ENCODE peak calls at places on chromosomes 5 and 9, in four cellular contexts. M is hypothalamus, Y is neural crest cell, B is KBM-7. Z is an unnamed sample.

GRCh38 chr5:909994-910768 is 17.5 kb downstream of the TRIP13 start:
- DNase-seq in Y (no peak), B (no peak), M (no peak), Z (no peak)

GRCh38 chr5:125227333-125228075 is 481.1 kb upstream of the ZNF608 start:
- DNase-seq in B (peak; percentile 14), Y (peak; percentile 41), M (no peak), Z (no peak)

GRCh38 chr9:95627802-95628201 is 111.0 kb upstream of the PTCH1 start:
- DNase-seq in Y (no peak), M (no peak), B (no peak), Z (no peak)

GRCh38 chr9:97705354-97705950 is 8.3 kb upstream of the XPA start:
- DNase-seq in B (peak; percentile 43), M (no peak), Y (no peak), Z (no peak)

GRCh38 chr9:18692240-18692639 is 218.3 kb downstream of the ADAMTSL1 start:
- DNase-seq in M (no peak), B (no peak), Y (no peak), Z (no peak)

GRCh38 chr9:135815433-135816178 is 91.7 kb downstream of the CAMSAP1 start:
- DNase-seq in Y (no peak), M (no peak), B (peak; percentile 29), Z (no peak)

GRCh38 chr5:33477816-33478215 is 37.1 kb downstream of the TARS1 start:
- DNase-seq in M (no peak), B (no peak), Y (no peak), Z (no peak)

GRCh38 chr5:79200573-79201183 is 35.3 kb upstream of the JMY start:
- DNase-seq in M (no peak), Y (no peak), B (peak; percentile 38), Z (no peak)

GRCh38 chr5:117103703-117104102 is 529.1 kb upstream of the SEMA6A start:
- DNase-seq in M (no peak), B (no peak), Y (peak; percentile 19), Z (peak; percentile 66)

GRCh38 chr9:37922391-37923120 is 18.6 kb upstream of the SLC25A51 start:
- DNase-seq in Y (no peak), B (no peak), M (no peak), Z (no peak)

GRCh38 chr5:31232273-31232888 is 38.9 kb downstream of the CDH6 start:
- DNase-seq in B (peak; percentile 59), M (no peak), Y (peak; percentile 28), Z (peak; percentile 58)

GRCh38 chr9:125380406-125380805 is 118.8 kb downstream of the GAPVD1 start:
- DNase-seq in B (no peak), Y (no peak), M (no peak), Z (no peak)

GRCh38 chr5:123035950-123036390 is 555 bp downstream of the PPIC start:
- DNase-seq in Y (peak; percentile 14), M (no peak), B (peak; percentile 49), Z (no peak)

GRCh38 chr5:104170906-104171305 is 608.3 kb upstream of the NUDT12 start:
- DNase-seq in Y (no peak), M (no peak), B (no peak), Z (no peak)

GRCh38 chr9:19074836-19075235 is 25.6 kb downstream of the RRAGA start:
- DNase-seq in B (no peak), M (no peak), Y (no peak), Z (no peak)

GRCh38 chr5:109645591-109646236 is 44.0 kb upstream of the MAN2A1 start:
- DNase-seq in B (no peak), M (no peak), Y (peak; percentile 11), Z (peak; percentile 1)

GRCh38 chr5:9363026-9363793 is 182.7 kb downstream of the SEMA5A start:
- DNase-seq in B (no peak), M (no peak), Y (no peak), Z (no peak)

GRCh38 chr5:150068961-150069618 is 17.3 kb downstream of the CSF1R start:
- DNase-seq in M (no peak), Y (no peak), B (no peak), Z (no peak)

GRCh38 chr5:179731791-179732411 is 721 bp upstream of the MAML1 start:
- DNase-seq in B (no peak), M (no peak), Y (peak; percentile 12), Z (no peak)

GRCh38 chr9:76835571-76836283 is 70.2 kb downstream of the PRUNE2 start:
- DNase-seq in M (no peak), B (no peak), Y (no peak), Z (peak; percentile 3)

GRCh38 chr9:131258698-131259431 is 17.4 kb downstream of the FAM78A start:
- DNase-seq in Y (no peak), M (no peak), B (no peak), Z (no peak)

GRCh38 chr5:117872798-117873368 is 1115.5 kb downstream of the DTWD2 start:
- DNase-seq in M (no peak), Y (no peak), B (no peak), Z (no peak)

GRCh38 chr5:4019841-4020240 is 424.2 kb downstream of the IRX1 start:
- DNase-seq in Y (no peak), M (no peak), B (no peak), Z (no peak)

GRCh38 chr5:43895876-43896275 is 292.9 kb downstream of the NNT start:
- DNase-seq in Y (no peak), B (no peak), M (no peak), Z (no peak)

GRCh38 chr5:37717613-37718431 is 122.0 kb downstream of the GDNF start:
- DNase-seq in Y (no peak), M (no peak), B (no peak), Z (peak; percentile 8)

GRCh38 chr5:133425764-133426738 is 186.3 kb downstream of the FSTL4 start:
- DNase-seq in B (no peak), M (no peak), Y (no peak), Z (no peak)

GRCh38 chr9:137263506-137263905 is 8.4 kb downstream of the NELFB start:
- DNase-seq in B (no peak), M (no peak), Y (no peak), Z (no peak)

GRCh38 chr5:55629790-55630189 is 82.3 kb downstream of the SLC38A9 start:
- DNase-seq in M (no peak), Y (no peak), B (no peak), Z (no peak)

GRCh38 chr5:776862-777711 is 7.4 kb downstream of the ZDHHC11B start:
- DNase-seq in B (no peak), Y (no peak), M (no peak), Z (no peak)

GRCh38 chr9:98215821-98216220 is 23.4 kb upstream of the CORO2A start:
- DNase-seq in B (no peak), M (no peak), Y (peak; percentile 54), Z (no peak)